ENCODE peak calls at places on chromosomes 5 and 9, in seven cellular contexts. One of them, this sample, is unnamed.

GRCh38 chr5:3265936-3266335 is 329.7 kb upstream of the IRX1 start:
- DNase-seq in tibial artery: no peak
- DNase-seq in CD8-positive, alpha-beta T cell: no peak
- DNase-seq in tibial nerve: no peak
- DNase-seq in K562: no peak
- DNase-seq in gastrocnemius medialis: no peak
- DNase-seq in GM12865: no peak
- DNase-seq in this sample: no peak

GRCh38 chr9:89701221-89701798 is 96.5 kb downstream of the GADD45G start:
- DNase-seq in tibial artery: no peak
- DNase-seq in CD8-positive, alpha-beta T cell: peak
- DNase-seq in tibial nerve: no peak
- DNase-seq in K562: no peak
- DNase-seq in gastrocnemius medialis: no peak
- DNase-seq in GM12865: peak
- DNase-seq in this sample: no peak

GRCh38 chr5:134051305-134051704 is 46.5 kb upstream of the VDAC1 start:
- DNase-seq in tibial artery: no peak
- DNase-seq in CD8-positive, alpha-beta T cell: no peak
- DNase-seq in tibial nerve: no peak
- DNase-seq in K562: no peak
- DNase-seq in gastrocnemius medialis: no peak
- DNase-seq in GM12865: no peak
- DNase-seq in this sample: no peak

GRCh38 chr9:129904734-129905133 is 69.5 kb downstream of the USP20 start:
- DNase-seq in tibial artery: no peak
- DNase-seq in CD8-positive, alpha-beta T cell: no peak
- DNase-seq in tibial nerve: no peak
- DNase-seq in K562: no peak
- DNase-seq in gastrocnemius medialis: no peak
- DNase-seq in GM12865: no peak
- DNase-seq in this sample: no peak

GRCh38 chr9:4680178-4680535 is 788 bp downstream of the CDC37L1 start:
- DNase-seq in tibial artery: no peak
- DNase-seq in CD8-positive, alpha-beta T cell: no peak
- DNase-seq in tibial nerve: no peak
- DNase-seq in K562: no peak
- DNase-seq in gastrocnemius medialis: no peak
- DNase-seq in GM12865: peak
- DNase-seq in this sample: no peak

GRCh38 chr5:168879929-168880328 is 300.8 kb upstream of the PANK3 start:
- DNase-seq in tibial artery: no peak
- DNase-seq in CD8-positive, alpha-beta T cell: no peak
- DNase-seq in tibial nerve: no peak
- DNase-seq in K562: no peak
- DNase-seq in gastrocnemius medialis: no peak
- DNase-seq in GM12865: peak
- DNase-seq in this sample: no peak

GRCh38 chr5:75461679-75462078 is 49.8 kb downstream of the CERT1 start:
- DNase-seq in tibial artery: no peak
- DNase-seq in CD8-positive, alpha-beta T cell: no peak
- DNase-seq in tibial nerve: no peak
- DNase-seq in K562: no peak
- DNase-seq in gastrocnemius medialis: no peak
- DNase-seq in GM12865: no peak
- DNase-seq in this sample: no peak

GRCh38 chr5:1732238-1732880 is 67.3 kb downstream of the MRPL36 start:
- DNase-seq in tibial artery: peak
- DNase-seq in CD8-positive, alpha-beta T cell: no peak
- DNase-seq in tibial nerve: no peak
- DNase-seq in K562: no peak
- DNase-seq in gastrocnemius medialis: peak
- DNase-seq in GM12865: no peak
- DNase-seq in this sample: no peak

GRCh38 chr9:114852050-114852594 is 46.3 kb upstream of the TNFSF15 start:
- DNase-seq in tibial artery: no peak
- DNase-seq in CD8-positive, alpha-beta T cell: no peak
- DNase-seq in tibial nerve: no peak
- DNase-seq in K562: no peak
- DNase-seq in gastrocnemius medialis: no peak
- DNase-seq in GM12865: no peak
- DNase-seq in this sample: peak

GRCh38 chr5:84688566-84688965 is 303.9 kb upstream of the EDIL3 start:
- DNase-seq in tibial artery: no peak
- DNase-seq in CD8-positive, alpha-beta T cell: no peak
- DNase-seq in tibial nerve: no peak
- DNase-seq in K562: no peak
- DNase-seq in gastrocnemius medialis: no peak
- DNase-seq in GM12865: no peak
- DNase-seq in this sample: no peak

GRCh38 chr5:59065551-59065950 is 482.7 kb downstream of the RAB3C start:
- DNase-seq in tibial artery: no peak
- DNase-seq in CD8-positive, alpha-beta T cell: no peak
- DNase-seq in tibial nerve: no peak
- DNase-seq in K562: no peak
- DNase-seq in gastrocnemius medialis: no peak
- DNase-seq in GM12865: no peak
- DNase-seq in this sample: no peak

GRCh38 chr5:115840825-115841224 is 540 bp downstream of the ATG12 start:
- DNase-seq in tibial artery: no peak
- DNase-seq in CD8-positive, alpha-beta T cell: no peak
- DNase-seq in tibial nerve: no peak
- DNase-seq in K562: no peak
- DNase-seq in gastrocnemius medialis: no peak
- DNase-seq in GM12865: no peak
- DNase-seq in this sample: no peak

GRCh38 chr5:125412561-125413535 is 666.4 kb upstream of the ZNF608 start:
- DNase-seq in tibial artery: peak
- DNase-seq in CD8-positive, alpha-beta T cell: no peak
- DNase-seq in tibial nerve: peak
- DNase-seq in K562: no peak
- DNase-seq in gastrocnemius medialis: peak
- DNase-seq in GM12865: peak
- DNase-seq in this sample: peak

GRCh38 chr5:96943829-96944228 is 7.9 kb downstream of the LNPEP start:
- DNase-seq in tibial artery: no peak
- DNase-seq in CD8-positive, alpha-beta T cell: no peak
- DNase-seq in tibial nerve: no peak
- DNase-seq in K562: no peak
- DNase-seq in gastrocnemius medialis: no peak
- DNase-seq in GM12865: no peak
- DNase-seq in this sample: no peak

GRCh38 chr5:143837306-143837848 is 25.4 kb downstream of the HMHB1 start:
- DNase-seq in tibial artery: no peak
- DNase-seq in CD8-positive, alpha-beta T cell: no peak
- DNase-seq in tibial nerve: no peak
- DNase-seq in K562: no peak
- DNase-seq in gastrocnemius medialis: no peak
- DNase-seq in GM12865: no peak
- DNase-seq in this sample: no peak

DNA sequence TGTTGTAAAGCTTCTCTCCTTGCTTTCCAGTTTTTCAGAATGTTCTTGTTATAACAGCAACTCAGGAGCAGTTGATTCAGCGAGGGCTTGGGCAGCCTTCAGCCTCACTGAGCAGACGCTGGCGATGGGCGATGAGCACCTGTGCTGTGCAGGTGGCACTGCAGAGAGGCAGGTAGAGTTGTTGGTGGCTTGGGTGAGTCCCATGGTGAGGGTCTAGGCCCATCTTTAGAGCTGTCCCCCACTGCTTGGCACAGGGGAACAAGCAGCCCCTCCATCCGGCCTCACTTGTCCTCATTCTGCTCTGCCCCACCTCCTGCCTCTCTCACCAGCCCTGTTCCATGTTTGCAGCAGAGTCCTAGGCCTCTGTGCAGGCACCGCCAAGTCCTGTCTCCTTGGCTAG is 6.1 kb upstream of the CXCL14 start:
- DNase-seq in tibial artery: no peak
- DNase-seq in CD8-positive, alpha-beta T cell: no peak
- DNase-seq in tibial nerve: no peak
- DNase-seq in K562: no peak
- DNase-seq in gastrocnemius medialis: no peak
- DNase-seq in GM12865: no peak
- DNase-seq in this sample: no peak
- H3K4me3 ChIP-seq in tibial artery: no peak
- H3K4me3 ChIP-seq in CD8-positive, alpha-beta T cell: no peak
- H3K4me3 ChIP-seq in tibial nerve: no peak
- H3K4me3 ChIP-seq in K562: no peak
- H3K4me3 ChIP-seq in gastrocnemius medialis: no peak
- H3K4me3 ChIP-seq in GM12865: no peak
- H3K4me3 ChIP-seq in this sample: no peak

GRCh38 chr9:113462781-113463286 is 693 bp upstream of the RGS3 start:
- DNase-seq in tibial artery: no peak
- DNase-seq in CD8-positive, alpha-beta T cell: no peak
- DNase-seq in tibial nerve: no peak
- DNase-seq in K562: no peak
- DNase-seq in gastrocnemius medialis: no peak
- DNase-seq in GM12865: no peak
- DNase-seq in this sample: no peak
- H3K4me3 ChIP-seq in tibial artery: peak
- H3K4me3 ChIP-seq in CD8-positive, alpha-beta T cell: no peak
- H3K4me3 ChIP-seq in tibial nerve: no peak
- H3K4me3 ChIP-seq in K562: no peak
- H3K4me3 ChIP-seq in gastrocnemius medialis: no peak
- H3K4me3 ChIP-seq in GM12865: no peak
- H3K4me3 ChIP-seq in this sample: peak

GRCh38 chr5:79824444-79824843 is 134.8 kb downstream of the CMYA5 start:
- DNase-seq in tibial artery: no peak
- DNase-seq in CD8-positive, alpha-beta T cell: no peak
- DNase-seq in tibial nerve: no peak
- DNase-seq in K562: no peak
- DNase-seq in gastrocnemius medialis: no peak
- DNase-seq in GM12865: no peak
- DNase-seq in this sample: no peak
- H3K4me3 ChIP-seq in tibial artery: no peak
- H3K4me3 ChIP-seq in CD8-positive, alpha-beta T cell: no peak
- H3K4me3 ChIP-seq in tibial nerve: no peak
- H3K4me3 ChIP-seq in K562: no peak
- H3K4me3 ChIP-seq in gastrocnemius medialis: no peak
- H3K4me3 ChIP-seq in GM12865: no peak
- H3K4me3 ChIP-seq in this sample: no peak

DNA sequence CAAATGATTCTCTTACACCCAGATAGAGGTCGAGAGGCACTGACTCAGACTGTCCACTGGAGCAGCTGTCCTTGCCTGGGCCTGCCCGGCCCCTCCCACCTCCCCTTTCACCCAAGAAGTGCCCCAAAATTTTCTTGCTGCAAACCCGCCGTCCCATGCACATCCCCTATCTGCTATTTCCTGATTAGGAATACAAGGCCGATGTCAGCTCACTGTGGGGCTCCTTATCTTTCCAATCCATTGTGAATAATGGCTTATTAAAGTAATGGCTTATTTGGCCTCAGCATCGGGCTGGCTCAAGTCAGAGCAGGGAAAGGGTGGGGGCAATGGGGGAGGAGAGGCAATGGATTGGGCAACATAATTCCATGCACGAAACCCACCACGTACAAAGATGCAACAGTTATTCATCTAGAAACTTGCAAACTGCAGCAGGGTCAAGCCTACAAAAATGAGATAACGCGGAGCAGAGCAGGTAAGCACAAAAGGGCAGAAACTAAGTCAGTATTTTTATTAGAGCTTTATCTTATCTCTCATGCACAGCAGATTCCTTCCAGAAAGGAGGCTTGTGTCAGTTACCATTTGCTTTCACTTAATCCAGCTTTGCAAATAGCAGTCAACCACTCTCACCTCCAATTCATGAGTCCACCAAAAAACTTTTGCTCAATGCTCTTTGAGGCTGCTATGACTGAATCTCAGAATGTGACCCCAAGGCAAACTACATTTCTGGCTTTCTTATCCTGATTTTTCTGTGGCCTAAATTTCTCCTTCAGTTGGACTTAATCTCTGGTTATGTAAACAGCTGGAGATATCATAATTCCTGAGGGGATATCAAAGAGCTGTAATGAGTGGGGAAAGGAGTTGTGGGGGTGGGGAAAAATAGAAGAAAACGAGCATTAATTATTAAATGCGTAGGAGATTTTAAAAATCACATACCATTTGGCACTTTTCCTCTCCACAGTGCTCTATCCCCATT is 138.2 kb upstream of the OSMR start:
- DNase-seq in tibial artery: no peak
- DNase-seq in CD8-positive, alpha-beta T cell: no peak
- DNase-seq in tibial nerve: no peak
- DNase-seq in K562: no peak
- DNase-seq in gastrocnemius medialis: no peak
- DNase-seq in GM12865: no peak
- DNase-seq in this sample: peak
- H3K4me3 ChIP-seq in tibial artery: no peak
- H3K4me3 ChIP-seq in CD8-positive, alpha-beta T cell: no peak
- H3K4me3 ChIP-seq in tibial nerve: no peak
- H3K4me3 ChIP-seq in K562: no peak
- H3K4me3 ChIP-seq in gastrocnemius medialis: no peak
- H3K4me3 ChIP-seq in GM12865: no peak
- H3K4me3 ChIP-seq in this sample: no peak

GRCh38 chr5:135053989-135054388 is 20.0 kb upstream of the PITX1 start:
- DNase-seq in tibial artery: no peak
- DNase-seq in CD8-positive, alpha-beta T cell: no peak
- DNase-seq in tibial nerve: no peak
- DNase-seq in K562: no peak
- DNase-seq in gastrocnemius medialis: no peak
- DNase-seq in GM12865: no peak
- DNase-seq in this sample: peak
- H3K4me3 ChIP-seq in tibial artery: no peak
- H3K4me3 ChIP-seq in CD8-positive, alpha-beta T cell: no peak
- H3K4me3 ChIP-seq in tibial nerve: no peak
- H3K4me3 ChIP-seq in K562: no peak
- H3K4me3 ChIP-seq in gastrocnemius medialis: no peak
- H3K4me3 ChIP-seq in GM12865: no peak
- H3K4me3 ChIP-seq in this sample: no peak

GRCh38 chr9:33288828-33289483 is 1.4 kb upstream of the NFX1 start:
- DNase-seq in tibial artery: peak
- DNase-seq in CD8-positive, alpha-beta T cell: no peak
- DNase-seq in tibial nerve: no peak
- DNase-seq in K562: no peak
- DNase-seq in gastrocnemius medialis: peak
- DNase-seq in GM12865: no peak
- DNase-seq in this sample: no peak
- H3K4me3 ChIP-seq in tibial artery: peak
- H3K4me3 ChIP-seq in CD8-positive, alpha-beta T cell: no peak
- H3K4me3 ChIP-seq in tibial nerve: peak
- H3K4me3 ChIP-seq in K562: no peak
- H3K4me3 ChIP-seq in gastrocnemius medialis: peak
- H3K4me3 ChIP-seq in GM12865: peak
- H3K4me3 ChIP-seq in this sample: peak

GRCh38 chr5:6737043-6737941 is 24.1 kb downstream of the TENT4A start:
- DNase-seq in tibial artery: peak
- DNase-seq in CD8-positive, alpha-beta T cell: no peak
- DNase-seq in tibial nerve: no peak
- DNase-seq in K562: no peak
- DNase-seq in gastrocnemius medialis: no peak
- DNase-seq in GM12865: peak
- DNase-seq in this sample: no peak
- H3K4me3 ChIP-seq in tibial artery: no peak
- H3K4me3 ChIP-seq in CD8-positive, alpha-beta T cell: no peak
- H3K4me3 ChIP-seq in tibial nerve: no peak
- H3K4me3 ChIP-seq in K562: no peak
- H3K4me3 ChIP-seq in gastrocnemius medialis: no peak
- H3K4me3 ChIP-seq in GM12865: peak
- H3K4me3 ChIP-seq in this sample: no peak

This sample was measured in Caco-2.